ENCODE peak calls at places on chromosomes 6 and 20, in four cellular contexts. One of them, this sample, is unnamed.

GRCh38 chr6:76230711-76231110 is 158.2 kb upstream of the IMPG1 start:
- DNase-seq in NCI-H1105: no peak
- DNase-seq in OCI-LY7: no peak
- DNase-seq in left cardiac atrium: no peak
- DNase-seq in this sample: no peak

GRCh38 chr6:125170376-125170775 is 16.8 kb downstream of the TPD52L1 start:
- DNase-seq in NCI-H1105: no peak
- DNase-seq in OCI-LY7: no peak
- DNase-seq in left cardiac atrium: no peak
- DNase-seq in this sample: no peak

GRCh38 chr6:80991316-80991715 is 761.2 kb downstream of the TENT5A start:
- DNase-seq in left cardiac atrium: no peak
- DNase-seq in NCI-H1105: no peak
- DNase-seq in OCI-LY7: no peak
- DNase-seq in this sample: no peak

GRCh38 chr20:62899633-62900051 is 26.7 kb downstream of the DIDO1 start:
- DNase-seq in left cardiac atrium: no peak
- DNase-seq in NCI-H1105: no peak
- DNase-seq in OCI-LY7: no peak
- DNase-seq in this sample: no peak

GRCh38 chr20:63893999-63894357 is 948 bp upstream of the DNAJC5 start:
- DNase-seq in NCI-H1105: no peak
- DNase-seq in OCI-LY7: no peak
- DNase-seq in left cardiac atrium: no peak
- DNase-seq in this sample: no peak

GRCh38 chr6:42450314-42451145 is 1.2 kb downstream of the TRERF1 start:
- DNase-seq in OCI-LY7: peak
- DNase-seq in left cardiac atrium: no peak
- DNase-seq in NCI-H1105: no peak
- DNase-seq in this sample: no peak

GRCh38 chr6:121839891-121840290 is 404.4 kb downstream of the GJA1 start:
- DNase-seq in left cardiac atrium: no peak
- DNase-seq in OCI-LY7: no peak
- DNase-seq in NCI-H1105: no peak
- DNase-seq in this sample: no peak

GRCh38 chr6:126107475-126108121 is 121.3 kb downstream of the TRMT11 start:
- DNase-seq in left cardiac atrium: no peak
- DNase-seq in NCI-H1105: no peak
- DNase-seq in OCI-LY7: no peak
- DNase-seq in this sample: no peak

GRCh38 chr20:1537731-1538058 is 19.8 kb downstream of the SIRPD start:
- DNase-seq in left cardiac atrium: peak
- DNase-seq in NCI-H1105: no peak
- DNase-seq in OCI-LY7: peak
- DNase-seq in this sample: no peak

GRCh38 chr6:83847179-83847578 is 6.0 kb upstream of the RIPPLY2 start:
- DNase-seq in NCI-H1105: no peak
- DNase-seq in OCI-LY7: no peak
- DNase-seq in left cardiac atrium: no peak
- DNase-seq in this sample: no peak

GRCh38 chr20:13297105-13297899 is 76.2 kb downstream of the ISM1 start:
- DNase-seq in left cardiac atrium: no peak
- DNase-seq in OCI-LY7: no peak
- DNase-seq in NCI-H1105: no peak
- DNase-seq in this sample: no peak

GRCh38 chr6:144785056-144785455 is 499.9 kb downstream of the UTRN start:
- DNase-seq in left cardiac atrium: no peak
- DNase-seq in OCI-LY7: no peak
- DNase-seq in NCI-H1105: no peak
- DNase-seq in this sample: no peak

GRCh38 chr20:43941476-43942212 is 27.0 kb downstream of the TOX2 start:
- DNase-seq in left cardiac atrium: no peak
- DNase-seq in NCI-H1105: no peak
- DNase-seq in OCI-LY7: peak
- DNase-seq in this sample: no peak

GRCh38 chr6:45192556-45192955 is 135.6 kb upstream of the RUNX2 start:
- DNase-seq in OCI-LY7: no peak
- DNase-seq in left cardiac atrium: no peak
- DNase-seq in NCI-H1105: no peak
- DNase-seq in this sample: no peak

GRCh38 chr6:162962093-162962492 is 234.3 kb downstream of the PACRG start:
- DNase-seq in NCI-H1105: no peak
- DNase-seq in OCI-LY7: no peak
- DNase-seq in left cardiac atrium: no peak
- DNase-seq in this sample: no peak

GRCh38 chr20:35515949-35516645 is 13.4 kb downstream of the C20orf173 start:
- DNase-seq in NCI-H1105: no peak
- DNase-seq in OCI-LY7: no peak
- DNase-seq in left cardiac atrium: no peak
- DNase-seq in this sample: peak

GRCh38 chr20:41897708-41898107 is 279.5 kb upstream of the CHD6 start:
- DNase-seq in OCI-LY7: no peak
- DNase-seq in NCI-H1105: no peak
- DNase-seq in left cardiac atrium: no peak
- DNase-seq in this sample: no peak

This sample was measured in HTR-8/SVneo.